ENCODE peak calls at places on chromosomes 3 and 15, in nine cellular contexts. F, U, M, V, B, S, Q, O and W are unnamed samples.

GRCh38 chr3:134660046-134660441 is 9.2 kb upstream of the KY start:
- DNase-seq in F (no peak), U (no peak), M (no peak), V (no peak), B (no peak), S (no peak), Q (no peak), O (no peak), W (no peak)

GRCh38 chr3:167739190-167739589 is 3.7 kb downstream of the SERPINI1 start:
- DNase-seq in F (no peak), U (no peak), M (no peak), V (no peak), B (no peak), S (no peak), Q (no peak), O (no peak), W (no peak)

GRCh38 chr3:187406927-187407326 is 38.7 kb downstream of the RTP4 start:
- DNase-seq in F (no peak), U (no peak), M (no peak), V (no peak), B (no peak), S (no peak), Q (no peak), O (no peak), W (no peak)

GRCh38 chr3:65963787-65964707 is 74.7 kb downstream of the MAGI1 start:
- DNase-seq in F (peak), U (no peak), M (no peak), V (no peak), B (peak), S (no peak), Q (no peak), O (no peak), W (no peak)

GRCh38 chr3:39398700-39399099 is 7.8 kb upstream of the RPSA start:
- DNase-seq in F (no peak), U (no peak), M (no peak), V (no peak), B (no peak), S (no peak), Q (no peak), O (no peak), W (no peak)

GRCh38 chr3:190734490-190734889 is 128.0 kb downstream of the GMNC start:
- DNase-seq in F (no peak), U (no peak), M (no peak), V (no peak), B (no peak), S (no peak), Q (no peak), O (no peak), W (no peak)

GRCh38 chr15:100330629-100331215 is 11.1 kb downstream of the ADAMTS17 start:
- DNase-seq in F (no peak), U (no peak), M (no peak), V (peak), B (peak), S (no peak), Q (no peak), O (no peak), W (no peak)

GRCh38 chr3:134933997-134934396 is 138.9 kb downstream of the EPHB1 start:
- DNase-seq in F (no peak), U (peak), M (no peak), V (no peak), B (no peak), S (no peak), Q (no peak), O (no peak), W (no peak)

GRCh38 chr15:22884344-22884743 is 45.9 kb downstream of the NIPA2 start:
- DNase-seq in F (no peak), U (no peak), M (no peak), V (no peak), B (peak), S (no peak), Q (no peak), O (no peak), W (no peak)

GRCh38 chr3:113292933-113293332 is 81.6 kb downstream of the BOC start:
- DNase-seq in F (no peak), U (no peak), M (no peak), V (no peak), B (no peak), S (no peak), Q (no peak), O (no peak), W (no peak)

GRCh38 chr3:29282431-29283296 is 1.8 kb downstream of the RBMS3 start:
- DNase-seq in F (peak), U (no peak), M (no peak), V (no peak), B (no peak), S (no peak), Q (no peak), O (peak), W (no peak)

GRCh38 chr3:172675371-172676193 is 35.3 kb downstream of the NCEH1 start:
- DNase-seq in F (no peak), U (peak), M (no peak), V (no peak), B (no peak), S (peak), Q (no peak), O (peak), W (no peak)

GRCh38 chr3:122415762-122416654 is at the start of gene WDR5B:
- DNase-seq in F (peak), U (no peak), M (peak), V (peak), B (peak), S (peak), Q (peak), O (peak), W (peak)

GRCh38 chr15:61205427-61205826 is 23.7 kb downstream of the RORA start:
- DNase-seq in F (no peak), U (no peak), M (no peak), V (no peak), B (no peak), S (no peak), Q (no peak), O (no peak), W (no peak)